ENCODE peak calls at places on chromosomes 11 and 22, in five cellular contexts. One of them, this sample, is unnamed.

GRCh38 chr11:112343368-112344039 is 82.8 kb upstream of the PLET1 start:
- DNase-seq in LHCN-M2: peak; percentile 55
- DNase-seq in stimulated activated CD8-positive, alpha-beta memory T cell treated with anti-CD3 and anti-CD28 coated beads, Interleukin-15, amount 100 ng/mL, for 4 hours: no peak
- DNase-seq in nephron progenitor cell: no peak
- DNase-seq in activated naive CD4-positive, alpha-beta T cell: no peak
- DNase-seq in this sample: no peak

GRCh38 chr22:30637701-30638114 is 2.1 kb downstream of the SLC35E4 start:
- DNase-seq in LHCN-M2: no peak
- DNase-seq in nephron progenitor cell: no peak
- DNase-seq in activated naive CD4-positive, alpha-beta T cell: no peak
- DNase-seq in stimulated activated CD8-positive, alpha-beta memory T cell treated with anti-CD3 and anti-CD28 coated beads, Interleukin-15, amount 100 ng/mL, for 4 hours: no peak
- DNase-seq in this sample: no peak

GRCh38 chr11:129280027-129280811 is 88.1 kb upstream of the ARHGAP32 start:
- DNase-seq in LHCN-M2: no peak
- DNase-seq in nephron progenitor cell: peak; percentile 15
- DNase-seq in activated naive CD4-positive, alpha-beta T cell: no peak
- DNase-seq in stimulated activated CD8-positive, alpha-beta memory T cell treated with anti-CD3 and anti-CD28 coated beads, Interleukin-15, amount 100 ng/mL, for 4 hours: no peak
- DNase-seq in this sample: no peak

GRCh38 chr11:114413958-114414357 is 13.5 kb downstream of the RBM7 start:
- DNase-seq in nephron progenitor cell: no peak
- DNase-seq in stimulated activated CD8-positive, alpha-beta memory T cell treated with anti-CD3 and anti-CD28 coated beads, Interleukin-15, amount 100 ng/mL, for 4 hours: no peak
- DNase-seq in LHCN-M2: no peak
- DNase-seq in activated naive CD4-positive, alpha-beta T cell: no peak
- DNase-seq in this sample: no peak

GRCh38 chr22:22933100-22933806 is 45.6 kb downstream of the IGLL5 start:
- DNase-seq in stimulated activated CD8-positive, alpha-beta memory T cell treated with anti-CD3 and anti-CD28 coated beads, Interleukin-15, amount 100 ng/mL, for 4 hours: no peak
- DNase-seq in LHCN-M2: no peak
- DNase-seq in activated naive CD4-positive, alpha-beta T cell: no peak
- DNase-seq in nephron progenitor cell: no peak
- DNase-seq in this sample: no peak

GRCh38 chr22:44211256-44211945 is 30.7 kb downstream of the PARVG start:
- DNase-seq in nephron progenitor cell: no peak
- DNase-seq in LHCN-M2: no peak
- DNase-seq in stimulated activated CD8-positive, alpha-beta memory T cell treated with anti-CD3 and anti-CD28 coated beads, Interleukin-15, amount 100 ng/mL, for 4 hours: no peak
- DNase-seq in activated naive CD4-positive, alpha-beta T cell: no peak
- DNase-seq in this sample: no peak

GRCh38 chr22:46081036-46081830 is 69.1 kb upstream of the PPARA start:
- DNase-seq in LHCN-M2: no peak
- DNase-seq in activated naive CD4-positive, alpha-beta T cell: no peak
- DNase-seq in stimulated activated CD8-positive, alpha-beta memory T cell treated with anti-CD3 and anti-CD28 coated beads, Interleukin-15, amount 100 ng/mL, for 4 hours: no peak
- DNase-seq in nephron progenitor cell: no peak
- DNase-seq in this sample: no peak

GRCh38 chr22:38490915-38491314 is 15.2 kb downstream of the DDX17 start:
- DNase-seq in stimulated activated CD8-positive, alpha-beta memory T cell treated with anti-CD3 and anti-CD28 coated beads, Interleukin-15, amount 100 ng/mL, for 4 hours: no peak
- DNase-seq in LHCN-M2: peak; percentile 54
- DNase-seq in activated naive CD4-positive, alpha-beta T cell: no peak
- DNase-seq in nephron progenitor cell: no peak
- DNase-seq in this sample: no peak

GRCh38 chr11:107988397-107989158 is 20.1 kb upstream of the CUL5 start:
- DNase-seq in stimulated activated CD8-positive, alpha-beta memory T cell treated with anti-CD3 and anti-CD28 coated beads, Interleukin-15, amount 100 ng/mL, for 4 hours: no peak
- DNase-seq in activated naive CD4-positive, alpha-beta T cell: no peak
- DNase-seq in nephron progenitor cell: no peak
- DNase-seq in LHCN-M2: no peak
- DNase-seq in this sample: no peak

GRCh38 chr11:126646701-126647209 is 291.3 kb downstream of the ST3GAL4 start:
- DNase-seq in stimulated activated CD8-positive, alpha-beta memory T cell treated with anti-CD3 and anti-CD28 coated beads, Interleukin-15, amount 100 ng/mL, for 4 hours: no peak
- DNase-seq in LHCN-M2: peak; percentile 65
- DNase-seq in activated naive CD4-positive, alpha-beta T cell: no peak
- DNase-seq in nephron progenitor cell: no peak
- DNase-seq in this sample: no peak

GRCh38 chr11:36300651-36301050 is 4.6 kb downstream of the PRR5L start:
- DNase-seq in LHCN-M2: peak; percentile 38
- DNase-seq in stimulated activated CD8-positive, alpha-beta memory T cell treated with anti-CD3 and anti-CD28 coated beads, Interleukin-15, amount 100 ng/mL, for 4 hours: no peak
- DNase-seq in nephron progenitor cell: no peak
- DNase-seq in activated naive CD4-positive, alpha-beta T cell: no peak
- DNase-seq in this sample: no peak

GRCh38 chr11:45932217-45932616 is 9.8 kb downstream of the LARGE2 start:
- DNase-seq in activated naive CD4-positive, alpha-beta T cell: no peak
- DNase-seq in LHCN-M2: no peak
- DNase-seq in nephron progenitor cell: no peak
- DNase-seq in stimulated activated CD8-positive, alpha-beta memory T cell treated with anti-CD3 and anti-CD28 coated beads, Interleukin-15, amount 100 ng/mL, for 4 hours: no peak
- DNase-seq in this sample: no peak

GRCh38 chr11:72278911-72279310 is 34.9 kb upstream of the PHOX2A start:
- DNase-seq in activated naive CD4-positive, alpha-beta T cell: no peak
- DNase-seq in nephron progenitor cell: no peak
- DNase-seq in stimulated activated CD8-positive, alpha-beta memory T cell treated with anti-CD3 and anti-CD28 coated beads, Interleukin-15, amount 100 ng/mL, for 4 hours: no peak
- DNase-seq in LHCN-M2: peak; percentile 56
- DNase-seq in this sample: no peak